ENCODE peak calls at places on chromosomes 11 and 22, in five cellular contexts. A, N, S, B and Q are unnamed samples.

GRCh38 chr11:64566042-64566914 is 24.7 kb upstream of the SLC22A12 start:
- DNase-seq in A (peak), N (peak), S (peak), B (peak), Q (no peak)

GRCh38 chr11:132898676-132899075 is 633.6 kb downstream of the OPCML start:
- DNase-seq in A (no peak), N (no peak), S (no peak), B (peak), Q (no peak)

GRCh38 chr22:45163074-45163416 is 680 bp upstream of the NUP50 start:
- DNase-seq in A (peak), N (peak), S (no peak), B (peak), Q (no peak)

GRCh38 chr22:19060356-19061009 is 61.7 kb downstream of the DGCR2 start:
- DNase-seq in A (no peak), N (no peak), S (no peak), B (peak), Q (no peak)

GRCh38 chr11:1864831-1865665 is 12.2 kb downstream of the LSP1 start:
- DNase-seq in A (no peak), N (peak), S (no peak), B (no peak), Q (no peak)

GRCh38 chr11:70415176-70415575 is 16.8 kb downstream of the CTTN start:
- DNase-seq in A (no peak), N (no peak), S (no peak), B (peak), Q (no peak)

GRCh38 chr11:109939176-109939810 is 153.9 kb upstream of the ZC3H12C start:
- DNase-seq in A (peak), N (peak), S (peak), B (peak), Q (no peak)

GRCh38 chr11:75041263-75041662 is 52.5 kb downstream of the NEU3 start:
- DNase-seq in A (no peak), N (no peak), S (no peak), B (no peak), Q (no peak)

GRCh38 chr11:113885897-113886296 is 10.5 kb upstream of the USP28 start:
- DNase-seq in A (no peak), N (no peak), S (no peak), B (no peak), Q (no peak)

GRCh38 chr22:19382240-19382639 is 49.3 kb downstream of the HIRA start:
- DNase-seq in A (no peak), N (no peak), S (no peak), B (no peak), Q (no peak)

GRCh38 chr11:117910525-117910924 is 18.7 kb downstream of the TMPRSS13 start:
- DNase-seq in A (peak), N (no peak), S (no peak), B (no peak), Q (no peak)

GRCh38 chr22:41919357-41920224 is 4.7 kb upstream of the SHISA8 start:
- DNase-seq in A (peak), N (peak), S (no peak), B (peak), Q (peak)

GRCh38 chr11:47857485-47858168 is 9.5 kb upstream of the NUP160 start:
- DNase-seq in A (no peak), N (no peak), S (no peak), B (no peak), Q (no peak)

GRCh38 chr11:60710482-60710881 is 11.1 kb downstream of the MS4A8 start:
- DNase-seq in A (peak), N (no peak), S (no peak), B (no peak), Q (no peak)

GRCh38 chr22:37678372-37678771 is 2.9 kb downstream of the LGALS1 start:
- DNase-seq in A (no peak), N (no peak), S (no peak), B (no peak), Q (no peak)

GRCh38 chr11:91261513-91261912 is 963.1 kb upstream of the FAT3 start:
- DNase-seq in A (no peak), N (no peak), S (no peak), B (no peak), Q (no peak)

GRCh38 chr11:91257593-91258170 is 966.9 kb upstream of the FAT3 start:
- DNase-seq in A (no peak), N (no peak), S (no peak), B (no peak), Q (no peak)
- TF ChIP-seq MXI1 in A (no peak), N (no peak), S (no peak), B (no peak), Q (no peak)

DNA sequence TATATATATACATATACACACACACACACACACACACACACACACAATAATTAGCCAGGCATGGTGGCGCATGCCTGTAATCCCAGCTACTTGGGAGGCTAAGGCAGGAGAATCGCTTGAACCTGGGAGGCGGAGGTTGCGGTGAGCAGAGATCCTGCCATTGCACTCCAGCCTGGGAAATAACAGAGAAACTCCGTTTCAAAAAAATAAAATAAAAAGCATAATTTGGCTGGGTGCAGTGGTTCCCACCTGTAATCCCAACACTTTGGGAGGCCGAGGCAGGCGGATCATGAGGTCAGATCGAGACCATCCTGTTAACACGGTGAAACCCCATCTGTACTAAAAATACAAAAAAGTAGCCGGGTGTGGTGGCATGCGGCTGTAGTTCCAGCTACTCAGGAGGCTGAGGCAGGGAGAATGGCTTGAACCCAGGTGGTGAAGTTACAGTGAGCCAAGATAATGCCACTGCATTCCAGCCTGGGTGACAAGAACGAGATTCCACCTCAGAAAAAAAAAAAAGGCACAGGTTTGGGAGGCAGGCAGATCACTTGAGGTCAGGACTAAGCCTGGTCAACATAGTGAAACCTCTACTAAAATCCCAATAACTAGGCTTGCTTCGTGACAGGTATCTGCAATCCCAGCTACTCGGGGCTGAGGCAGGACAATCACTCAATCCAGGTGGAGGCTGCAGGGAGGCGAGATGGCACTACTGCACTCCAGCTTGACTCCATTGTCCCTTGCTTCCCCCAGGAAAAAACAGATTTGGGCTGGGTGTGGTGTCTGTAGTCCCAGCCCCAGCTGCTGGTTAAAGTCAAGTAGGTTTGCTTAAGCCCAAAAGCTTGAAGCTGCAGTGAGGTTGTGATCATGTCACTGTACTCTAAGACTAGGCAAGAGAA is 11.8 kb upstream of the WDR74 start:
- DNase-seq in A (peak), N (no peak), S (peak), B (no peak), Q (no peak)
- TF ChIP-seq MXI1 in A (peak), N (no peak), S (no peak), B (no peak), Q (no peak)

DNA sequence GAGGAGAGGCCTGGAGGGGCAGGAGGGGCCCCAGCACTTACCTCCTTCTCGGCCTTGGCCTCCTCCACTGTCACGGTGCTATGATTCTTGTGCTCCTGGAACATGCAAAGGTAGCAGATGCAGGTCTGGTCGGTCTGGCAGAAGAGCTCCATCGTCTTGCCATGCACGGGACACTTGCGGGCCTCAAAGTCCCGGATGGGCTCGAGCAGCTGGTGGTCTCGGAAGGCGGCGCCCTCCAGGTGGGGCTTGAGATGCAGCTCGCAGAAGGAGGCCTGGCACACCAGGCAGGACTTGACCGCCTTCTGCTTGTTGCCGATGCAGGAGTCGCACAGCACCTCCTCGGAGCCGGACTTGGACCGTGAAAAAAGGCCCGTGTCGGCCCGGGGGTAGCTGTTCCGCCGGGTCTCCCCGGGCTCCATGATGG is 714 bp downstream of the TRIM29 start:
- DNase-seq in A (no peak), N (peak), S (no peak), B (no peak), Q (no peak)
- TF ChIP-seq MXI1 in A (no peak), N (no peak), S (no peak), B (no peak), Q (no peak)

DNA sequence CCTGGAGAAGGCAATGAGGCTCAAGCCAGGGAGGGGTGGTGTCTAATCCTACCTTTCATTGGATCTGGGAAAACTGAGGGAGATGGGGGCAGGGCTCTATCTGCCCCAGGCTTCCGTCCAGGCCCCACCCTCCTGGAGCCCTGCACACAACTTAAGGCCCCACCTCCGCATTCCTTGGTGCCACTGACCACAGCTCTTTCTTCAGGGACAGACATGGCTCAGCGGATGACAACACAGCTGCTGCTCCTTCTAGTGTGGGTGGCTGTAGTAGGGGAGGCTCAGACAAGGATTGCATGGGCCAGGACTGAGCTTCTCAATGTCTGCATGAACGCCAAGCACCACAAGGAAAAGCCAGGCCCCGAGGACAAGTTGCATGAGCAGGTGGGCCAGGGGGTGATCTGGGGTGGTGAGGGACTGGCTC is at the start of gene FOLR1:
- DNase-seq in A (peak), N (no peak), S (no peak), B (no peak), Q (no peak)
- TF ChIP-seq MXI1 in A (no peak), N (no peak), S (no peak), B (no peak), Q (no peak)